ENCODE peak calls at places on chromosomes 11 and 22, in four cellular contexts. R is hypothalamus; Q is CD14-positive monocyte; X is activated T-helper 9 cell treated with anti-CD3 and anti-CD28 coated beads, Interleukin-2, amount 50 U/mL, for 16 hours. J is an unnamed sample.

GRCh38 chr22:32714458-32715250 is 86.9 kb upstream of the TIMP3 start:
- DNase-seq in X (no peak), R (no peak), Q (no peak), J (no peak)

GRCh38 chr22:28185130-28185529 is 266.1 kb upstream of the PITPNB start:
- DNase-seq in Q (no peak), R (no peak), X (no peak), J (no peak)

GRCh38 chr22:50209893-50210292 is 9.1 kb downstream of the SELENOO start:
- DNase-seq in R (no peak), Q (no peak), X (peak), J (no peak)

GRCh38 chr11:706439-706956 is 467 bp downstream of the EPS8L2 start:
- DNase-seq in X (no peak), R (no peak), Q (no peak), J (peak)

GRCh38 chr11:35916270-35916669 is 27.6 kb upstream of the LDLRAD3 start:
- DNase-seq in Q (no peak), R (no peak), X (no peak), J (no peak)

GRCh38 chr11:27616711-27617110 is 83.5 kb downstream of the BDNF start:
- DNase-seq in X (no peak), R (no peak), Q (no peak), J (no peak)

GRCh38 chr11:47971501-47971900 is 8.9 kb upstream of the PTPRJ start:
- DNase-seq in R (no peak), Q (no peak), X (no peak), J (no peak)

GRCh38 chr11:106827687-106828086 is 190.6 kb downstream of the GUCY1A2 start:
- DNase-seq in R (no peak), X (no peak), Q (no peak), J (peak)

GRCh38 chr11:2943711-2944118 is 14.5 kb upstream of the PHLDA2 start:
- DNase-seq in X (no peak), Q (no peak), R (no peak), J (no peak)

GRCh38 chr11:10294289-10294953 is 402 bp upstream of the SBF2 start:
- DNase-seq in R (no peak), Q (no peak), X (no peak), J (peak)

GRCh38 chr11:2693271-2693833 is 6.4 kb downstream of the KCNQ1OT1 start:
- DNase-seq in R (no peak), Q (peak), X (no peak), J (peak)

GRCh38 chr11:95559899-95560298 is 229.7 kb downstream of the FAM76B start:
- DNase-seq in R (no peak), Q (no peak), X (no peak), J (no peak)

GRCh38 chr11:127651175-127651887 is 650.8 kb upstream of the KIRREL3 start:
- DNase-seq in Q (no peak), R (no peak), X (no peak), J (no peak)

GRCh38 chr11:1122356-1123002 is 35.3 kb upstream of the MUC5AC start:
- DNase-seq in R (no peak), Q (no peak), X (no peak), J (no peak)

GRCh38 chr11:92917927-92918326 is 51.5 kb upstream of the MTNR1B start:
- DNase-seq in X (no peak), R (no peak), Q (no peak), J (no peak)

GRCh38 chr22:42344391-42344861 is 74.0 kb upstream of the TCF20 start:
- DNase-seq in Q (no peak), R (peak), X (no peak), J (no peak)

GRCh38 chr11:125532668-125533067 is 36.6 kb upstream of the FEZ1 start:
- DNase-seq in R (no peak), X (no peak), Q (no peak), J (no peak)

GRCh38 chr11:8477151-8477550 is 116.9 kb downstream of the STK33 start:
- DNase-seq in R (no peak), X (no peak), Q (no peak), J (no peak)

GRCh38 chr11:77381749-77382693 is 80.5 kb upstream of the GDPD4 start:
- DNase-seq in X (no peak), Q (no peak), R (no peak), J (no peak)

GRCh38 chr11:73342633-73343032 is 33.6 kb upstream of the RELT start:
- DNase-seq in R (peak), Q (no peak), X (no peak), J (no peak)

GRCh38 chr11:33266418-33267215 is 9.4 kb downstream of the HIPK3 start:
- DNase-seq in R (no peak), X (no peak), Q (no peak), J (no peak)

GRCh38 chr11:32792948-32793475 is 1.4 kb downstream of the CCDC73 start:
- DNase-seq in R (peak), Q (no peak), X (peak), J (no peak)

GRCh38 chr11:61499816-61500491 is 8.6 kb upstream of the LRRC10B start:
- DNase-seq in R (no peak), X (no peak), Q (no peak), J (no peak)

GRCh38 chr22:17300926-17301325 is 68.3 kb upstream of the CECR2 start:
- DNase-seq in R (no peak), X (no peak), Q (no peak), J (no peak)

GRCh38 chr22:42353883-42354727 is 78.1 kb downstream of the NFAM1 start:
- DNase-seq in Q (no peak), R (no peak), X (no peak), J (no peak)

GRCh38 chr11:11782532-11783110 is 59.2 kb upstream of the USP47 start:
- DNase-seq in Q (no peak), X (no peak), R (no peak), J (no peak)

J was measured in RWPE2.